ENCODE peak calls at places on chromosomes 3 and 15, in ten cellular contexts. One of them, this sample, is unnamed.

GRCh38 chr15:43771816-43772215 is 5.0 kb downstream of the ELL3 start:
- DNase-seq in AG04450: no peak
- DNase-seq in PC-3: no peak
- DNase-seq in heart left ventricle: no peak
- DNase-seq in AG10803: no peak
- DNase-seq in ovary: no peak
- DNase-seq in cardiac fibroblast: no peak
- DNase-seq in mammary epithelial cell: peak; percentile 16
- DNase-seq in fibroblast of the aortic adventitia: peak; percentile 32
- DNase-seq in BJ: no peak
- DNase-seq in this sample: no peak

GRCh38 chr15:67815036-67815592 is 10.2 kb upstream of the SKOR1 start:
- DNase-seq in mammary epithelial cell: no peak
- DNase-seq in AG04450: no peak
- DNase-seq in AG10803: no peak
- DNase-seq in BJ: no peak
- DNase-seq in fibroblast of the aortic adventitia: no peak
- DNase-seq in PC-3: no peak
- DNase-seq in cardiac fibroblast: no peak
- DNase-seq in ovary: no peak
- DNase-seq in heart left ventricle: no peak
- DNase-seq in this sample: no peak

GRCh38 chr3:129003578-129004112 is 2.5 kb downstream of the EFCC1 start:
- DNase-seq in mammary epithelial cell: peak; percentile 48
- DNase-seq in fibroblast of the aortic adventitia: no peak
- DNase-seq in AG10803: no peak
- DNase-seq in BJ: no peak
- DNase-seq in cardiac fibroblast: no peak
- DNase-seq in heart left ventricle: peak; percentile 73
- DNase-seq in AG04450: no peak
- DNase-seq in PC-3: peak; percentile 54
- DNase-seq in ovary: peak; percentile 38
- DNase-seq in this sample: no peak

GRCh38 chr15:48537277-48538113 is 108.0 kb downstream of the FBN1 start:
- DNase-seq in BJ: no peak
- DNase-seq in heart left ventricle: peak; percentile 62
- DNase-seq in ovary: no peak
- DNase-seq in mammary epithelial cell: no peak
- DNase-seq in cardiac fibroblast: peak; percentile 41
- DNase-seq in PC-3: no peak
- DNase-seq in AG04450: no peak
- DNase-seq in AG10803: no peak
- DNase-seq in fibroblast of the aortic adventitia: peak; percentile 45
- DNase-seq in this sample: peak; percentile 60

GRCh38 chr3:13069495-13069894 is 3.7 kb downstream of the IQSEC1 start:
- DNase-seq in AG04450: no peak
- DNase-seq in fibroblast of the aortic adventitia: no peak
- DNase-seq in ovary: no peak
- DNase-seq in heart left ventricle: no peak
- DNase-seq in PC-3: no peak
- DNase-seq in cardiac fibroblast: no peak
- DNase-seq in AG10803: no peak
- DNase-seq in mammary epithelial cell: no peak
- DNase-seq in BJ: no peak
- DNase-seq in this sample: no peak

GRCh38 chr3:149898771-149899170 is 71.9 kb downstream of the PFN2 start:
- DNase-seq in ovary: no peak
- DNase-seq in mammary epithelial cell: no peak
- DNase-seq in fibroblast of the aortic adventitia: peak; percentile 81
- DNase-seq in AG10803: peak; percentile 30
- DNase-seq in BJ: peak; percentile 36
- DNase-seq in AG04450: peak; percentile 21
- DNase-seq in PC-3: no peak
- DNase-seq in cardiac fibroblast: peak; percentile 85
- DNase-seq in heart left ventricle: no peak
- DNase-seq in this sample: peak; percentile 88

GRCh38 chr3:141362736-141363135 is 5.6 kb upstream of the ZBTB38 start:
- DNase-seq in cardiac fibroblast: no peak
- DNase-seq in mammary epithelial cell: no peak
- DNase-seq in ovary: no peak
- DNase-seq in heart left ventricle: no peak
- DNase-seq in BJ: no peak
- DNase-seq in AG10803: no peak
- DNase-seq in PC-3: no peak
- DNase-seq in AG04450: no peak
- DNase-seq in fibroblast of the aortic adventitia: no peak
- DNase-seq in this sample: no peak

GRCh38 chr3:150936693-150937092 is 31.5 kb upstream of the MINDY4B start:
- DNase-seq in heart left ventricle: no peak
- DNase-seq in cardiac fibroblast: no peak
- DNase-seq in BJ: no peak
- DNase-seq in ovary: no peak
- DNase-seq in mammary epithelial cell: no peak
- DNase-seq in fibroblast of the aortic adventitia: no peak
- DNase-seq in PC-3: no peak
- DNase-seq in AG10803: no peak
- DNase-seq in AG04450: no peak
- DNase-seq in this sample: no peak

GRCh38 chr15:34708422-34708821 is 46.4 kb downstream of the GJD2 start:
- DNase-seq in PC-3: peak; percentile 55
- DNase-seq in mammary epithelial cell: peak; percentile 42
- DNase-seq in BJ: no peak
- DNase-seq in AG04450: peak; percentile 32
- DNase-seq in heart left ventricle: no peak
- DNase-seq in fibroblast of the aortic adventitia: peak; percentile 58
- DNase-seq in AG10803: peak; percentile 63
- DNase-seq in cardiac fibroblast: peak; percentile 66
- DNase-seq in ovary: no peak
- DNase-seq in this sample: peak; percentile 74

GRCh38 chr15:63843901-63844317 is 10.2 kb upstream of the HERC1 start:
- DNase-seq in cardiac fibroblast: peak; percentile 22
- DNase-seq in heart left ventricle: no peak
- DNase-seq in AG10803: peak; percentile 25
- DNase-seq in mammary epithelial cell: no peak
- DNase-seq in ovary: no peak
- DNase-seq in AG04450: no peak
- DNase-seq in BJ: no peak
- DNase-seq in fibroblast of the aortic adventitia: no peak
- DNase-seq in PC-3: no peak
- DNase-seq in this sample: peak; percentile 28

GRCh38 chr15:82197734-82198594 is 64.6 kb downstream of the EFL1 start:
- DNase-seq in ovary: peak; percentile 57
- DNase-seq in heart left ventricle: no peak
- DNase-seq in fibroblast of the aortic adventitia: peak; percentile 84
- DNase-seq in mammary epithelial cell: peak; percentile 48
- DNase-seq in BJ: no peak
- DNase-seq in PC-3: peak; percentile 81
- DNase-seq in AG10803: peak; percentile 73
- DNase-seq in cardiac fibroblast: peak; percentile 81
- DNase-seq in AG04450: peak; percentile 50
- DNase-seq in this sample: peak; percentile 86

GRCh38 chr3:123147754-123148535 is 53.8 kb upstream of the SEC22A start:
- DNase-seq in mammary epithelial cell: no peak
- DNase-seq in BJ: no peak
- DNase-seq in fibroblast of the aortic adventitia: no peak
- DNase-seq in AG04450: no peak
- DNase-seq in ovary: no peak
- DNase-seq in cardiac fibroblast: no peak
- DNase-seq in heart left ventricle: no peak
- DNase-seq in AG10803: no peak
- DNase-seq in PC-3: no peak
- DNase-seq in this sample: no peak

GRCh38 chr15:88003928-88004327 is 252.6 kb downstream of the NTRK3 start:
- DNase-seq in ovary: no peak
- DNase-seq in AG10803: no peak
- DNase-seq in BJ: no peak
- DNase-seq in cardiac fibroblast: no peak
- DNase-seq in mammary epithelial cell: peak; percentile 5
- DNase-seq in AG04450: no peak
- DNase-seq in fibroblast of the aortic adventitia: no peak
- DNase-seq in heart left ventricle: no peak
- DNase-seq in PC-3: no peak
- DNase-seq in this sample: no peak
- TF ChIP-seq CTCF in ovary: no peak
- TF ChIP-seq CTCF in AG10803: no peak
- TF ChIP-seq CTCF in BJ: no peak
- TF ChIP-seq CTCF in cardiac fibroblast: no peak
- TF ChIP-seq CTCF in mammary epithelial cell: peak; percentile 43
- TF ChIP-seq CTCF in AG04450: no peak
- TF ChIP-seq CTCF in fibroblast of the aortic adventitia: no peak
- TF ChIP-seq CTCF in heart left ventricle: no peak
- TF ChIP-seq CTCF in PC-3: no peak
- TF ChIP-seq CTCF in this sample: no peak

GRCh38 chr15:76150508-76150907 is 90.7 kb downstream of the TMEM266 start:
- DNase-seq in PC-3: no peak
- DNase-seq in mammary epithelial cell: no peak
- DNase-seq in heart left ventricle: no peak
- DNase-seq in ovary: no peak
- DNase-seq in cardiac fibroblast: no peak
- DNase-seq in AG04450: no peak
- DNase-seq in fibroblast of the aortic adventitia: no peak
- DNase-seq in BJ: no peak
- DNase-seq in AG10803: no peak
- DNase-seq in this sample: no peak
- H3K4me3 ChIP-seq in PC-3: no peak overlapping the region
- H3K4me3 ChIP-seq in mammary epithelial cell: no peak overlapping the region
- H3K4me3 ChIP-seq in heart left ventricle: no peak overlapping the region
- H3K4me3 ChIP-seq in ovary: no peak overlapping the region
- H3K4me3 ChIP-seq in cardiac fibroblast: no peak overlapping the region
- H3K4me3 ChIP-seq in AG04450: no peak overlapping the region
- H3K4me3 ChIP-seq in fibroblast of the aortic adventitia: no peak overlapping the region
- H3K4me3 ChIP-seq in BJ: no peak overlapping the region
- H3K4me3 ChIP-seq in AG10803: no peak overlapping the region
- H3K4me3 ChIP-seq in this sample: no peak overlapping the region

GRCh38 chr3:68893600-68894239 is 38.6 kb downstream of the TAFA4 start:
- DNase-seq in cardiac fibroblast: peak; percentile 54
- DNase-seq in AG10803: peak; percentile 34
- DNase-seq in mammary epithelial cell: peak; percentile 16
- DNase-seq in PC-3: peak; percentile 49
- DNase-seq in ovary: no peak
- DNase-seq in AG04450: no peak
- DNase-seq in BJ: no peak
- DNase-seq in heart left ventricle: no peak
- DNase-seq in fibroblast of the aortic adventitia: peak; percentile 68
- DNase-seq in this sample: peak; percentile 66
- TF ChIP-seq CTCF in cardiac fibroblast: peak; percentile 31
- TF ChIP-seq CTCF in AG10803: peak; percentile 56
- TF ChIP-seq CTCF in mammary epithelial cell: peak; percentile 44
- TF ChIP-seq CTCF in PC-3: peak; percentile 19
- TF ChIP-seq CTCF in ovary: no peak
- TF ChIP-seq CTCF in AG04450: peak; percentile 44
- TF ChIP-seq CTCF in BJ: peak; percentile 34
- TF ChIP-seq CTCF in heart left ventricle: peak; percentile 55
- TF ChIP-seq CTCF in fibroblast of the aortic adventitia: peak; percentile 42
- TF ChIP-seq CTCF in this sample: peak; percentile 42

GRCh38 chr3:54785976-54786375 is 141.9 kb downstream of the LRTM1 start:
- DNase-seq in fibroblast of the aortic adventitia: no peak
- DNase-seq in PC-3: no peak
- DNase-seq in AG10803: no peak
- DNase-seq in mammary epithelial cell: no peak
- DNase-seq in ovary: no peak
- DNase-seq in AG04450: no peak
- DNase-seq in cardiac fibroblast: no peak
- DNase-seq in BJ: no peak
- DNase-seq in heart left ventricle: no peak
- DNase-seq in this sample: no peak
- H3K4me3 ChIP-seq in fibroblast of the aortic adventitia: no peak overlapping the region
- H3K4me3 ChIP-seq in PC-3: no peak overlapping the region
- H3K4me3 ChIP-seq in AG10803: no peak overlapping the region
- H3K4me3 ChIP-seq in mammary epithelial cell: no peak overlapping the region
- H3K4me3 ChIP-seq in ovary: no peak overlapping the region
- H3K4me3 ChIP-seq in AG04450: no peak overlapping the region
- H3K4me3 ChIP-seq in cardiac fibroblast: no peak overlapping the region
- H3K4me3 ChIP-seq in BJ: no peak overlapping the region
- H3K4me3 ChIP-seq in heart left ventricle: no peak overlapping the region
- H3K4me3 ChIP-seq in this sample: no peak overlapping the region

DNA sequence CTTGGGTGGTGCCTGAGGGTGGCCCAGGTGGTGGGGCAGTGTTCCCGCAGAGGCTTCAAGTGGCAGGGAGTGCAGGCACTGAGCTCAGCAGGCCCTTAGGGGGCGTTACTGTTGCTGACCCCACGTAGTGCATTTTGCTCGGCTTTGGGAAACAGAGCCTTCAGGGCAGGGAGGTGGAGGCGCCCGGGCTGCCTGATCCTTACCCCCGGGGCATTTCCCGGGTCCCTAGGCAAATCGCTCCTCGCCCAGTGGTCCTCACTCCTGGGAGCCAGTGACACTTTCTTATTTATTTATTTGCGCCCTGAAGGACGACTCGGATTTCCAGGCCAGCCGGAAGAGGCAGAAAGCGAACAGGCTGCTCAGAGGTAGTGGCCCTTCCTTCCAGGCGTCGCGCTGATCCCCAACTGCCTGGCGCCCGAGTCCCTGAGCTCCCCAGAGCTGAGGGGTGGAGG is 10.1 kb upstream of the FOXB1 start:
- DNase-seq in fibroblast of the aortic adventitia: no peak
- DNase-seq in AG10803: no peak
- DNase-seq in cardiac fibroblast: no peak
- DNase-seq in AG04450: no peak
- DNase-seq in ovary: no peak
- DNase-seq in PC-3: no peak
- DNase-seq in mammary epithelial cell: no peak
- DNase-seq in heart left ventricle: no peak
- DNase-seq in BJ: no peak
- DNase-seq in this sample: no peak
- TF ChIP-seq CTCF in fibroblast of the aortic adventitia: no peak
- TF ChIP-seq CTCF in AG10803: no peak
- TF ChIP-seq CTCF in cardiac fibroblast: no peak
- TF ChIP-seq CTCF in AG04450: no peak
- TF ChIP-seq CTCF in ovary: no peak
- TF ChIP-seq CTCF in PC-3: peak; percentile 41
- TF ChIP-seq CTCF in mammary epithelial cell: no peak
- TF ChIP-seq CTCF in heart left ventricle: no peak
- TF ChIP-seq CTCF in BJ: no peak
- TF ChIP-seq CTCF in this sample: peak; percentile 8

DNA sequence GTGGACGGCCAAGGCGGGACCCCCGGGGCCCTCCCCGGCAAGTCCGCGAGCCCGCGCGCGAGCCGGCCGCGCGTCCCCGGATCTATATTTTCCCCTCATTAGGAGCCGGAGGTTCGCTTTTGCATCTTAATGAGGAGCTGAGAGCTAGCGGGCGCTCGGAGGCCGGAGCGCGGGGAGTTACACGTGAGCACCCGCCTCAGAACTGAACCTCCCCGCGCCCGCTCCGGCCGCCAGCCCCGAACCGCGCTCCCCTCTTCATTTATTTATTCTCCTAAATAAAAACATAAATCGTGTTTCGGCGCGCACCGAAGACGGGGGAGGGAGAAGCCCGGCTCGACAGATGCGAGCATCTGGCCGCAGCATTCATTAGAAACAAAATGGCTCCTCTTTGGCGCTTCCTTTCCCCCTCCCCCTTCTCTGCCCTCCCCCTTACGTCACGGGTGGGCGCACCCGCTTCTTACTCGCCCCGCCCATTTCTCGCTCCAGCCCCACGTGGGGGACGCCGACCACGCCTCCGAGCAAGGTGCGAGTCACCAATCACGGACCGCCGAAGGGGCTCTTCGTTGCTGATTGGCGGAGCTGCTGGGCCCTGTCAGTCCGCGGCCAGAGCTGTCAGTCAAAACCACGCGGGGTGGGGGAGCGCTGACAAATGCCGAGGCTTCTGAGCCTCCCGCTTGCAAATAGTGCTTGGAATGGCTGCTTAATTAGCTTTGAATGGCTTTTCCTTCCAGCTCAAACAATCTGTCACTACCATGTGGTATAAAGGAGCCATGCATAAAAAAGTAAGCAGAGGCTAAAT is 1.6 kb upstream of the TLE3 start:
- DNase-seq in AG10803: peak; percentile 99
- DNase-seq in ovary: peak; percentile 100
- DNase-seq in cardiac fibroblast: peak; percentile 100
- DNase-seq in fibroblast of the aortic adventitia: peak; percentile 99
- DNase-seq in BJ: peak; percentile 91
- DNase-seq in mammary epithelial cell: peak; percentile 98
- DNase-seq in AG04450: peak; percentile 99
- DNase-seq in heart left ventricle: peak; percentile 100
- DNase-seq in PC-3: peak; percentile 98
- DNase-seq in this sample: peak; percentile 100
- H3K4me3 ChIP-seq in AG10803: peak overlapping the region; percentile 56
- H3K4me3 ChIP-seq in ovary: peak overlapping the region; percentile 59
- H3K4me3 ChIP-seq in cardiac fibroblast: peak overlapping the region; percentile 48
- H3K4me3 ChIP-seq in fibroblast of the aortic adventitia: peak overlapping the region; percentile 61
- H3K4me3 ChIP-seq in BJ: peak overlapping the region; percentile 41
- H3K4me3 ChIP-seq in mammary epithelial cell: peak overlapping the region; percentile 52
- H3K4me3 ChIP-seq in AG04450: peak overlapping the region; percentile 54
- H3K4me3 ChIP-seq in heart left ventricle: peak overlapping the region; percentile 83
- H3K4me3 ChIP-seq in PC-3: peak overlapping the region; percentile 98
- H3K4me3 ChIP-seq in this sample: peak overlapping the region; percentile 60

This sample was measured in choroid plexus epithelial cell.